ENCODE peak calls at places on chromosomes 6 and 20, in five cellular contexts. One of them, this sample, is unnamed.
A peak's percentile ranks its signal among the peaks of the same experiment; 100 is the strongest.

GRCh38 chr6:40714576-40715500 is 127.7 kb upstream of the LRFN2 start:
- DNase-seq in tibial nerve: no peak
- DNase-seq in NCI-H510A: peak; percentile 93
- DNase-seq in ACHN: no peak
- DNase-seq in glutamatergic neuron: no peak
- DNase-seq in this sample: no peak

GRCh38 chr20:59064214-59064722 is 21.7 kb upstream of the PRELID3B start:
- DNase-seq in glutamatergic neuron: no peak
- DNase-seq in ACHN: no peak
- DNase-seq in tibial nerve: no peak
- DNase-seq in NCI-H510A: no peak
- DNase-seq in this sample: no peak

GRCh38 chr20:23049933-23050838 is 714 bp upstream of the THBD start:
- DNase-seq in ACHN: peak; percentile 46
- DNase-seq in glutamatergic neuron: peak; percentile 41
- DNase-seq in NCI-H510A: no peak
- DNase-seq in tibial nerve: peak; percentile 21
- DNase-seq in this sample: no peak

GRCh38 chr20:46695888-46696287 is 6.6 kb upstream of the TP53RK start:
- DNase-seq in NCI-H510A: no peak
- DNase-seq in ACHN: no peak
- DNase-seq in tibial nerve: no peak
- DNase-seq in glutamatergic neuron: no peak
- DNase-seq in this sample: peak; percentile 57

GRCh38 chr6:140537211-140537610 is 1162.8 kb upstream of the CITED2 start:
- DNase-seq in tibial nerve: no peak
- DNase-seq in glutamatergic neuron: no peak
- DNase-seq in NCI-H510A: no peak
- DNase-seq in ACHN: peak; percentile 20
- DNase-seq in this sample: no peak

GRCh38 chr6:89843070-89843469 is 13.4 kb downstream of the CASP8AP2 start:
- DNase-seq in tibial nerve: no peak
- DNase-seq in NCI-H510A: no peak
- DNase-seq in ACHN: no peak
- DNase-seq in glutamatergic neuron: no peak
- DNase-seq in this sample: no peak

GRCh38 chr6:38353310-38354032 is 286.3 kb downstream of the BTBD9 start:
- DNase-seq in NCI-H510A: no peak
- DNase-seq in ACHN: no peak
- DNase-seq in tibial nerve: no peak
- DNase-seq in glutamatergic neuron: no peak
- DNase-seq in this sample: no peak

GRCh38 chr6:153852034-153852433 is 187.0 kb upstream of the OPRM1 start:
- DNase-seq in glutamatergic neuron: no peak
- DNase-seq in NCI-H510A: no peak
- DNase-seq in tibial nerve: no peak
- DNase-seq in ACHN: no peak
- DNase-seq in this sample: no peak

GRCh38 chr6:72246926-72247325 is 360.6 kb downstream of the RIMS1 start:
- DNase-seq in glutamatergic neuron: no peak
- DNase-seq in tibial nerve: no peak
- DNase-seq in NCI-H510A: no peak
- DNase-seq in ACHN: peak; percentile 4
- DNase-seq in this sample: no peak

GRCh38 chr6:104940238-104940880 is 16.5 kb upstream of the LIN28B start:
- DNase-seq in glutamatergic neuron: peak; percentile 85
- DNase-seq in ACHN: no peak
- DNase-seq in tibial nerve: no peak
- DNase-seq in NCI-H510A: no peak
- DNase-seq in this sample: no peak

GRCh38 chr20:64119301-64119680 is 11.9 kb upstream of the NPBWR2 start:
- DNase-seq in NCI-H510A: no peak
- DNase-seq in tibial nerve: no peak
- DNase-seq in glutamatergic neuron: peak; percentile 12
- DNase-seq in ACHN: no peak
- DNase-seq in this sample: no peak

GRCh38 chr6:43405354-43405753 is 22.0 kb upstream of the ABCC10 start:
- DNase-seq in NCI-H510A: no peak
- DNase-seq in tibial nerve: no peak
- DNase-seq in ACHN: no peak
- DNase-seq in glutamatergic neuron: no peak
- DNase-seq in this sample: no peak

GRCh38 chr20:53839423-53840176 is 230.8 kb downstream of the BCAS1 start:
- DNase-seq in NCI-H510A: no peak
- DNase-seq in glutamatergic neuron: no peak
- DNase-seq in ACHN: no peak
- DNase-seq in tibial nerve: no peak
- DNase-seq in this sample: no peak

GRCh38 chr20:25041813-25042530 is 16.0 kb downstream of the ACSS1 start:
- DNase-seq in NCI-H510A: no peak
- DNase-seq in glutamatergic neuron: no peak
- DNase-seq in ACHN: no peak
- DNase-seq in tibial nerve: no peak
- DNase-seq in this sample: no peak

GRCh38 chr20:45938727-45939438 is 4.4 kb downstream of the PCIF1 start:
- DNase-seq in ACHN: no peak
- DNase-seq in glutamatergic neuron: no peak
- DNase-seq in tibial nerve: no peak
- DNase-seq in NCI-H510A: no peak
- DNase-seq in this sample: no peak

GRCh38 chr6:105318660-105319059 is 84.2 kb downstream of the PREP start:
- DNase-seq in tibial nerve: no peak
- DNase-seq in NCI-H510A: no peak
- DNase-seq in ACHN: peak; percentile 84
- DNase-seq in glutamatergic neuron: no peak
- DNase-seq in this sample: no peak

GRCh38 chr6:147078106-147078505 is 126.1 kb upstream of the STXBP5 start:
- DNase-seq in NCI-H510A: no peak
- DNase-seq in ACHN: no peak
- DNase-seq in tibial nerve: no peak
- DNase-seq in glutamatergic neuron: no peak
- DNase-seq in this sample: no peak

GRCh38 chr20:16615199-16615598 is 42.0 kb upstream of the KIF16B start:
- DNase-seq in ACHN: no peak
- DNase-seq in tibial nerve: no peak
- DNase-seq in glutamatergic neuron: no peak
- DNase-seq in NCI-H510A: no peak
- DNase-seq in this sample: no peak

GRCh38 chr20:48951646-48952045 is 30.1 kb downstream of the ARFGEF2 start:
- DNase-seq in NCI-H510A: no peak
- DNase-seq in glutamatergic neuron: no peak
- DNase-seq in ACHN: no peak
- DNase-seq in tibial nerve: no peak
- DNase-seq in this sample: no peak

GRCh38 chr6:169988769-169989550 is 237.5 kb downstream of the ERMARD start:
- DNase-seq in tibial nerve: no peak
- DNase-seq in glutamatergic neuron: peak; percentile 9
- DNase-seq in NCI-H510A: no peak
- DNase-seq in ACHN: no peak
- DNase-seq in this sample: no peak

GRCh38 chr20:2507875-2508630 is 662 bp downstream of the ZNF343 start:
- DNase-seq in NCI-H510A: no peak
- DNase-seq in tibial nerve: no peak
- DNase-seq in ACHN: no peak
- DNase-seq in glutamatergic neuron: no peak
- DNase-seq in this sample: no peak

GRCh38 chr6:4459032-4459431 is 317.2 kb upstream of the CDYL start:
- DNase-seq in tibial nerve: no peak
- DNase-seq in glutamatergic neuron: no peak
- DNase-seq in ACHN: no peak
- DNase-seq in NCI-H510A: no peak
- DNase-seq in this sample: no peak

GRCh38 chr6:6815732-6816131 is 227.2 kb downstream of the LY86 start:
- DNase-seq in ACHN: no peak
- DNase-seq in tibial nerve: no peak
- DNase-seq in glutamatergic neuron: no peak
- DNase-seq in NCI-H510A: no peak
- DNase-seq in this sample: no peak

GRCh38 chr6:29676981-29677601 is 3.9 kb downstream of the ZFP57 start:
- DNase-seq in glutamatergic neuron: no peak
- DNase-seq in NCI-H510A: no peak
- DNase-seq in ACHN: no peak
- DNase-seq in tibial nerve: no peak
- DNase-seq in this sample: no peak

GRCh38 chr6:129717287-129717686 is 7.3 kb upstream of the ARHGAP18 start:
- DNase-seq in ACHN: no peak
- DNase-seq in NCI-H510A: no peak
- DNase-seq in glutamatergic neuron: no peak
- DNase-seq in tibial nerve: no peak
- DNase-seq in this sample: no peak

GRCh38 chr20:32150291-32150848 is 40.9 kb downstream of the TM9SF4 start:
- DNase-seq in glutamatergic neuron: peak; percentile 17
- DNase-seq in tibial nerve: no peak
- DNase-seq in ACHN: no peak
- DNase-seq in NCI-H510A: no peak
- DNase-seq in this sample: no peak

GRCh38 chr6:77292564-77293546 is 170.4 kb downstream of the HTR1B start:
- DNase-seq in glutamatergic neuron: no peak
- DNase-seq in NCI-H510A: no peak
- DNase-seq in ACHN: peak; percentile 39
- DNase-seq in tibial nerve: no peak
- DNase-seq in this sample: no peak

GRCh38 chr6:1321715-1322114 is 9.8 kb downstream of the FOXQ1 start:
- DNase-seq in tibial nerve: no peak
- DNase-seq in NCI-H510A: no peak
- DNase-seq in glutamatergic neuron: no peak
- DNase-seq in ACHN: no peak
- DNase-seq in this sample: no peak

GRCh38 chr6:144897441-144897921 is 612.3 kb downstream of the UTRN start:
- DNase-seq in tibial nerve: no peak
- DNase-seq in NCI-H510A: no peak
- DNase-seq in ACHN: peak; percentile 56
- DNase-seq in glutamatergic neuron: no peak
- DNase-seq in this sample: no peak

GRCh38 chr20:48129319-48129973 is 344.2 kb upstream of the SULF2 start:
- DNase-seq in ACHN: no peak
- DNase-seq in glutamatergic neuron: no peak
- DNase-seq in tibial nerve: no peak
- DNase-seq in NCI-H510A: no peak
- DNase-seq in this sample: no peak

GRCh38 chr6:110325197-110325596 is 33.0 kb downstream of the METTL24 start:
- DNase-seq in glutamatergic neuron: no peak
- DNase-seq in tibial nerve: no peak
- DNase-seq in ACHN: no peak
- DNase-seq in NCI-H510A: no peak
- DNase-seq in this sample: no peak

GRCh38 chr6:38554700-38555413 is 84.9 kb downstream of the BTBD9 start:
- DNase-seq in ACHN: peak; percentile 13
- DNase-seq in NCI-H510A: no peak
- DNase-seq in tibial nerve: no peak
- DNase-seq in glutamatergic neuron: no peak
- DNase-seq in this sample: no peak

GRCh38 chr20:61895016-61895415 is 170.7 kb downstream of the TAF4 start:
- DNase-seq in tibial nerve: no peak
- DNase-seq in ACHN: no peak
- DNase-seq in NCI-H510A: no peak
- DNase-seq in glutamatergic neuron: no peak
- DNase-seq in this sample: no peak

GRCh38 chr6:132797975-132798819 is at the start of gene SLC18B1:
- DNase-seq in glutamatergic neuron: peak; percentile 52
- DNase-seq in tibial nerve: peak; percentile 26
- DNase-seq in ACHN: peak; percentile 48
- DNase-seq in NCI-H510A: no peak
- DNase-seq in this sample: no peak

GRCh38 chr20:58375796-58376195 is 13.2 kb upstream of the VAPB start:
- DNase-seq in ACHN: no peak
- DNase-seq in NCI-H510A: no peak
- DNase-seq in tibial nerve: no peak
- DNase-seq in glutamatergic neuron: no peak
- DNase-seq in this sample: no peak